ENCODE peak calls at places on chromosomes 12 and 14, in four cellular contexts. Q is activated CD4-positive, alpha-beta T cell treated with anti-CD3 and anti-CD28 coated beads, Interleukin-2, amount 50 U/mL, for 48 hours; Y is CD8-positive, alpha-beta T cell; W is NCI-H460. T is an unnamed sample.

GRCh38 chr12:66960704-66961690 is 282.1 kb upstream of the GRIP1 start:
- DNase-seq in Q (no peak), Y (no peak), W (no peak), T (no peak)

GRCh38 chr12:50314629-50315312 is 31.5 kb upstream of the LIMA1 start:
- DNase-seq in Q (no peak), Y (no peak), W (peak), T (peak)

GRCh38 chr12:78208106-78208505 is 377.4 kb downstream of the NAV3 start:
- DNase-seq in Q (no peak), Y (no peak), W (no peak), T (no peak)

GRCh38 chr14:81400852-81401251 is 728 bp upstream of the STON2 start:
- DNase-seq in Q (peak), Y (no peak), W (peak), T (peak)

GRCh38 chr14:52609445-52610044 is 56.9 kb downstream of the GPR137C start:
- DNase-seq in Q (no peak), Y (no peak), W (no peak), T (no peak)

GRCh38 chr14:97946291-97946690 is 1149.1 kb downstream of the VRK1 start:
- DNase-seq in Q (no peak), Y (no peak), W (no peak), T (no peak)

GRCh38 chr12:42809226-42809625 is 219.7 kb upstream of the PRICKLE1 start:
- DNase-seq in Q (no peak), Y (no peak), W (no peak), T (no peak)

GRCh38 chr12:94643585-94643984 is 6.8 kb downstream of the TMCC3 start:
- DNase-seq in Q (no peak), Y (no peak), W (no peak), T (no peak)

GRCh38 chr14:35406811-35407630 is 2.5 kb upstream of the NFKBIA start:
- DNase-seq in Q (no peak), Y (no peak), W (peak), T (peak)